ENCODE peak calls at places on chromosome 21, in seven cellular contexts. One of them, this sample, is unnamed.

GRCh38 chr21:42235593-42235992 is 16.7 kb downstream of the ABCG1 start:
- DNase-seq in GM23338: no peak
- DNase-seq in left lung: no peak
- DNase-seq in ELR: no peak
- DNase-seq in NCI-H1417: no peak
- DNase-seq in AG04450: no peak
- DNase-seq in stimulated activated CD8-positive, alpha-beta memory T cell treated with anti-CD3 and anti-CD28 coated beads, Interleukin-15, amount 100 ng/mL, for 1 hour: no peak
- DNase-seq in this sample: no peak

GRCh38 chr21:43289442-43289841 is 120.6 kb downstream of the CRYAA start:
- DNase-seq in GM23338: no peak
- DNase-seq in NCI-H1417: no peak
- DNase-seq in left lung: no peak
- DNase-seq in AG04450: no peak
- DNase-seq in ELR: no peak
- DNase-seq in stimulated activated CD8-positive, alpha-beta memory T cell treated with anti-CD3 and anti-CD28 coated beads, Interleukin-15, amount 100 ng/mL, for 1 hour: no peak
- DNase-seq in this sample: no peak

GRCh38 chr21:42384999-42385398 is 10.9 kb downstream of the TMPRSS3 start:
- DNase-seq in stimulated activated CD8-positive, alpha-beta memory T cell treated with anti-CD3 and anti-CD28 coated beads, Interleukin-15, amount 100 ng/mL, for 1 hour: no peak
- DNase-seq in GM23338: no peak
- DNase-seq in NCI-H1417: no peak
- DNase-seq in left lung: peak
- DNase-seq in ELR: no peak
- DNase-seq in AG04450: no peak
- DNase-seq in this sample: no peak

GRCh38 chr21:15552914-15553491 is 176.8 kb upstream of the USP25 start:
- DNase-seq in AG04450: no peak
- DNase-seq in ELR: peak
- DNase-seq in NCI-H1417: no peak
- DNase-seq in left lung: no peak
- DNase-seq in GM23338: peak
- DNase-seq in stimulated activated CD8-positive, alpha-beta memory T cell treated with anti-CD3 and anti-CD28 coated beads, Interleukin-15, amount 100 ng/mL, for 1 hour: no peak
- DNase-seq in this sample: no peak

GRCh38 chr21:34944015-34944755 is 104.9 kb downstream of the RUNX1 start:
- DNase-seq in stimulated activated CD8-positive, alpha-beta memory T cell treated with anti-CD3 and anti-CD28 coated beads, Interleukin-15, amount 100 ng/mL, for 1 hour: no peak
- DNase-seq in AG04450: no peak
- DNase-seq in ELR: no peak
- DNase-seq in NCI-H1417: no peak
- DNase-seq in left lung: no peak
- DNase-seq in GM23338: no peak
- DNase-seq in this sample: no peak

GRCh38 chr21:45381865-45382697 is 22.9 kb upstream of the COL18A1 start:
- DNase-seq in stimulated activated CD8-positive, alpha-beta memory T cell treated with anti-CD3 and anti-CD28 coated beads, Interleukin-15, amount 100 ng/mL, for 1 hour: no peak
- DNase-seq in ELR: no peak
- DNase-seq in GM23338: no peak
- DNase-seq in NCI-H1417: no peak
- DNase-seq in AG04450: no peak
- DNase-seq in left lung: peak
- DNase-seq in this sample: no peak

GRCh38 chr21:16908087-16908486 is 604.8 kb upstream of the CXADR start:
- DNase-seq in AG04450: no peak
- DNase-seq in NCI-H1417: peak
- DNase-seq in GM23338: no peak
- DNase-seq in ELR: peak
- DNase-seq in stimulated activated CD8-positive, alpha-beta memory T cell treated with anti-CD3 and anti-CD28 coated beads, Interleukin-15, amount 100 ng/mL, for 1 hour: no peak
- DNase-seq in left lung: no peak
- DNase-seq in this sample: no peak

GRCh38 chr21:41319273-41319672 is 2.7 kb downstream of the FAM3B start:
- DNase-seq in left lung: no peak
- DNase-seq in stimulated activated CD8-positive, alpha-beta memory T cell treated with anti-CD3 and anti-CD28 coated beads, Interleukin-15, amount 100 ng/mL, for 1 hour: no peak
- DNase-seq in NCI-H1417: no peak
- DNase-seq in ELR: no peak
- DNase-seq in AG04450: no peak
- DNase-seq in GM23338: no peak
- DNase-seq in this sample: no peak

GRCh38 chr21:45865106-45865835 is 116.3 kb upstream of the COL6A1 start:
- DNase-seq in NCI-H1417: no peak
- DNase-seq in ELR: peak
- DNase-seq in stimulated activated CD8-positive, alpha-beta memory T cell treated with anti-CD3 and anti-CD28 coated beads, Interleukin-15, amount 100 ng/mL, for 1 hour: no peak
- DNase-seq in GM23338: no peak
- DNase-seq in AG04450: peak
- DNase-seq in left lung: no peak
- DNase-seq in this sample: no peak

GRCh38 chr21:38913120-38913975 is 107.6 kb downstream of the ETS2 start:
- DNase-seq in AG04450: peak
- DNase-seq in ELR: peak
- DNase-seq in left lung: peak
- DNase-seq in stimulated activated CD8-positive, alpha-beta memory T cell treated with anti-CD3 and anti-CD28 coated beads, Interleukin-15, amount 100 ng/mL, for 1 hour: no peak
- DNase-seq in GM23338: peak
- DNase-seq in NCI-H1417: peak
- DNase-seq in this sample: no peak

GRCh38 chr21:42414928-42415769 is 11.4 kb downstream of the UBASH3A start:
- DNase-seq in stimulated activated CD8-positive, alpha-beta memory T cell treated with anti-CD3 and anti-CD28 coated beads, Interleukin-15, amount 100 ng/mL, for 1 hour: peak
- DNase-seq in GM23338: no peak
- DNase-seq in left lung: no peak
- DNase-seq in AG04450: no peak
- DNase-seq in ELR: peak
- DNase-seq in NCI-H1417: no peak
- DNase-seq in this sample: peak

GRCh38 chr21:18155508-18156193 is 89.0 kb upstream of the CHODL start:
- DNase-seq in AG04450: no peak
- DNase-seq in GM23338: peak
- DNase-seq in ELR: no peak
- DNase-seq in stimulated activated CD8-positive, alpha-beta memory T cell treated with anti-CD3 and anti-CD28 coated beads, Interleukin-15, amount 100 ng/mL, for 1 hour: no peak
- DNase-seq in NCI-H1417: no peak
- DNase-seq in left lung: no peak
- DNase-seq in this sample: no peak

GRCh38 chr21:31429500-31429899 is 85.4 kb upstream of the TIAM1 start:
- DNase-seq in ELR: no peak
- DNase-seq in GM23338: no peak
- DNase-seq in left lung: no peak
- DNase-seq in stimulated activated CD8-positive, alpha-beta memory T cell treated with anti-CD3 and anti-CD28 coated beads, Interleukin-15, amount 100 ng/mL, for 1 hour: no peak
- DNase-seq in NCI-H1417: no peak
- DNase-seq in AG04450: no peak
- DNase-seq in this sample: no peak

GRCh38 chr21:41865002-41865777 is 14.0 kb downstream of the PRDM15 start:
- DNase-seq in AG04450: no peak
- DNase-seq in NCI-H1417: no peak
- DNase-seq in stimulated activated CD8-positive, alpha-beta memory T cell treated with anti-CD3 and anti-CD28 coated beads, Interleukin-15, amount 100 ng/mL, for 1 hour: no peak
- DNase-seq in GM23338: peak
- DNase-seq in ELR: no peak
- DNase-seq in left lung: no peak
- DNase-seq in this sample: no peak

GRCh38 chr21:38503588-38503987 is 5.3 kb upstream of the ERG start:
- DNase-seq in left lung: no peak
- DNase-seq in GM23338: no peak
- DNase-seq in NCI-H1417: no peak
- DNase-seq in stimulated activated CD8-positive, alpha-beta memory T cell treated with anti-CD3 and anti-CD28 coated beads, Interleukin-15, amount 100 ng/mL, for 1 hour: no peak
- DNase-seq in AG04450: no peak
- DNase-seq in ELR: peak
- DNase-seq in this sample: no peak

GRCh38 chr21:42061195-42061865 is 9.8 kb upstream of the UMODL1 start:
- DNase-seq in stimulated activated CD8-positive, alpha-beta memory T cell treated with anti-CD3 and anti-CD28 coated beads, Interleukin-15, amount 100 ng/mL, for 1 hour: no peak
- DNase-seq in left lung: peak
- DNase-seq in GM23338: no peak
- DNase-seq in ELR: no peak
- DNase-seq in NCI-H1417: no peak
- DNase-seq in AG04450: no peak
- DNase-seq in this sample: no peak

GRCh38 chr21:24852610-24853195 is 754.6 kb downstream of the MRPL39 start:
- DNase-seq in ELR: peak
- DNase-seq in left lung: no peak
- DNase-seq in GM23338: no peak
- DNase-seq in NCI-H1417: no peak
- DNase-seq in stimulated activated CD8-positive, alpha-beta memory T cell treated with anti-CD3 and anti-CD28 coated beads, Interleukin-15, amount 100 ng/mL, for 1 hour: no peak
- DNase-seq in AG04450: no peak
- DNase-seq in this sample: no peak

GRCh38 chr21:37550618-37551405 is 184.2 kb downstream of the DYRK1A start:
- DNase-seq in ELR: no peak
- DNase-seq in AG04450: no peak
- DNase-seq in NCI-H1417: no peak
- DNase-seq in stimulated activated CD8-positive, alpha-beta memory T cell treated with anti-CD3 and anti-CD28 coated beads, Interleukin-15, amount 100 ng/mL, for 1 hour: no peak
- DNase-seq in left lung: no peak
- DNase-seq in GM23338: no peak
- DNase-seq in this sample: no peak

GRCh38 chr21:27649323-27649722 is 682.4 kb upstream of the ADAMTS5 start:
- DNase-seq in stimulated activated CD8-positive, alpha-beta memory T cell treated with anti-CD3 and anti-CD28 coated beads, Interleukin-15, amount 100 ng/mL, for 1 hour: no peak
- DNase-seq in left lung: no peak
- DNase-seq in AG04450: peak
- DNase-seq in ELR: peak
- DNase-seq in NCI-H1417: no peak
- DNase-seq in GM23338: no peak
- DNase-seq in this sample: no peak

GRCh38 chr21:38811257-38811656 is 5.5 kb downstream of the ETS2 start:
- DNase-seq in stimulated activated CD8-positive, alpha-beta memory T cell treated with anti-CD3 and anti-CD28 coated beads, Interleukin-15, amount 100 ng/mL, for 1 hour: no peak
- DNase-seq in GM23338: peak
- DNase-seq in ELR: peak
- DNase-seq in NCI-H1417: no peak
- DNase-seq in AG04450: peak
- DNase-seq in left lung: no peak
- DNase-seq in this sample: no peak

GRCh38 chr21:22791986-22792560 is 1793.9 kb downstream of the NCAM2 start:
- DNase-seq in NCI-H1417: peak
- DNase-seq in AG04450: peak
- DNase-seq in GM23338: peak
- DNase-seq in stimulated activated CD8-positive, alpha-beta memory T cell treated with anti-CD3 and anti-CD28 coated beads, Interleukin-15, amount 100 ng/mL, for 1 hour: no peak
- DNase-seq in left lung: no peak
- DNase-seq in ELR: peak
- DNase-seq in this sample: no peak

GRCh38 chr21:26003428-26003827 is 167.1 kb downstream of the APP start:
- DNase-seq in GM23338: no peak
- DNase-seq in left lung: no peak
- DNase-seq in ELR: no peak
- DNase-seq in NCI-H1417: no peak
- DNase-seq in stimulated activated CD8-positive, alpha-beta memory T cell treated with anti-CD3 and anti-CD28 coated beads, Interleukin-15, amount 100 ng/mL, for 1 hour: no peak
- DNase-seq in AG04450: no peak
- DNase-seq in this sample: no peak

GRCh38 chr21:45361033-45361997 is 43.6 kb upstream of the COL18A1 start:
- DNase-seq in stimulated activated CD8-positive, alpha-beta memory T cell treated with anti-CD3 and anti-CD28 coated beads, Interleukin-15, amount 100 ng/mL, for 1 hour: no peak
- DNase-seq in AG04450: no peak
- DNase-seq in GM23338: peak
- DNase-seq in ELR: no peak
- DNase-seq in left lung: peak
- DNase-seq in NCI-H1417: no peak
- DNase-seq in this sample: no peak

GRCh38 chr21:15250384-15250783 is 185.6 kb upstream of the NRIP1 start:
- DNase-seq in AG04450: peak
- DNase-seq in ELR: peak
- DNase-seq in NCI-H1417: no peak
- DNase-seq in stimulated activated CD8-positive, alpha-beta memory T cell treated with anti-CD3 and anti-CD28 coated beads, Interleukin-15, amount 100 ng/mL, for 1 hour: no peak
- DNase-seq in GM23338: no peak
- DNase-seq in left lung: no peak
- DNase-seq in this sample: no peak

GRCh38 chr21:43890042-43890441 is 25.0 kb downstream of the AGPAT3 start:
- DNase-seq in AG04450: no peak
- DNase-seq in GM23338: peak
- DNase-seq in left lung: no peak
- DNase-seq in ELR: no peak
- DNase-seq in NCI-H1417: no peak
- DNase-seq in stimulated activated CD8-positive, alpha-beta memory T cell treated with anti-CD3 and anti-CD28 coated beads, Interleukin-15, amount 100 ng/mL, for 1 hour: no peak
- DNase-seq in this sample: no peak

GRCh38 chr21:26557106-26557505 is 16.0 kb downstream of the CYYR1 start:
- DNase-seq in stimulated activated CD8-positive, alpha-beta memory T cell treated with anti-CD3 and anti-CD28 coated beads, Interleukin-15, amount 100 ng/mL, for 1 hour: no peak
- DNase-seq in AG04450: no peak
- DNase-seq in NCI-H1417: no peak
- DNase-seq in GM23338: no peak
- DNase-seq in left lung: no peak
- DNase-seq in ELR: no peak
- DNase-seq in this sample: no peak

GRCh38 chr21:42645211-42646075 is 8.0 kb upstream of the PDE9A start:
- DNase-seq in AG04450: no peak
- DNase-seq in left lung: peak
- DNase-seq in GM23338: no peak
- DNase-seq in NCI-H1417: no peak
- DNase-seq in stimulated activated CD8-positive, alpha-beta memory T cell treated with anti-CD3 and anti-CD28 coated beads, Interleukin-15, amount 100 ng/mL, for 1 hour: no peak
- DNase-seq in ELR: no peak
- DNase-seq in this sample: no peak

GRCh38 chr21:29305068-29305467 is 6.3 kb downstream of the BACH1 start:
- DNase-seq in left lung: no peak
- DNase-seq in stimulated activated CD8-positive, alpha-beta memory T cell treated with anti-CD3 and anti-CD28 coated beads, Interleukin-15, amount 100 ng/mL, for 1 hour: no peak
- DNase-seq in ELR: no peak
- DNase-seq in NCI-H1417: no peak
- DNase-seq in GM23338: no peak
- DNase-seq in AG04450: no peak
- DNase-seq in this sample: no peak

GRCh38 chr21:23968722-23969647 is 1638.3 kb downstream of the MRPL39 start:
- DNase-seq in NCI-H1417: peak
- DNase-seq in left lung: no peak
- DNase-seq in AG04450: peak
- DNase-seq in ELR: peak
- DNase-seq in stimulated activated CD8-positive, alpha-beta memory T cell treated with anti-CD3 and anti-CD28 coated beads, Interleukin-15, amount 100 ng/mL, for 1 hour: peak
- DNase-seq in GM23338: peak
- DNase-seq in this sample: peak

GRCh38 chr21:46113497-46114176 is 15.7 kb downstream of the COL6A2 start:
- DNase-seq in AG04450: no peak
- DNase-seq in GM23338: no peak
- DNase-seq in NCI-H1417: no peak
- DNase-seq in stimulated activated CD8-positive, alpha-beta memory T cell treated with anti-CD3 and anti-CD28 coated beads, Interleukin-15, amount 100 ng/mL, for 1 hour: no peak
- DNase-seq in left lung: peak
- DNase-seq in ELR: no peak
- DNase-seq in this sample: no peak

GRCh38 chr21:31236528-31236927 is 107.5 kb downstream of the TIAM1 start:
- DNase-seq in NCI-H1417: no peak
- DNase-seq in stimulated activated CD8-positive, alpha-beta memory T cell treated with anti-CD3 and anti-CD28 coated beads, Interleukin-15, amount 100 ng/mL, for 1 hour: no peak
- DNase-seq in AG04450: no peak
- DNase-seq in left lung: no peak
- DNase-seq in GM23338: no peak
- DNase-seq in ELR: peak
- DNase-seq in this sample: no peak

GRCh38 chr21:17921579-17922530 is 102.7 kb upstream of the C21orf91 start:
- DNase-seq in NCI-H1417: no peak
- DNase-seq in ELR: peak
- DNase-seq in left lung: no peak
- DNase-seq in AG04450: peak
- DNase-seq in GM23338: no peak
- DNase-seq in stimulated activated CD8-positive, alpha-beta memory T cell treated with anti-CD3 and anti-CD28 coated beads, Interleukin-15, amount 100 ng/mL, for 1 hour: no peak
- DNase-seq in this sample: no peak

GRCh38 chr21:15679630-15680029 is 50.2 kb upstream of the USP25 start:
- DNase-seq in NCI-H1417: no peak
- DNase-seq in stimulated activated CD8-positive, alpha-beta memory T cell treated with anti-CD3 and anti-CD28 coated beads, Interleukin-15, amount 100 ng/mL, for 1 hour: no peak
- DNase-seq in GM23338: peak
- DNase-seq in left lung: no peak
- DNase-seq in ELR: no peak
- DNase-seq in AG04450: no peak
- DNase-seq in this sample: no peak

GRCh38 chr21:46345861-46346260 is 21.9 kb downstream of the PCNT start:
- DNase-seq in ELR: no peak
- DNase-seq in left lung: no peak
- DNase-seq in NCI-H1417: no peak
- DNase-seq in GM23338: no peak
- DNase-seq in stimulated activated CD8-positive, alpha-beta memory T cell treated with anti-CD3 and anti-CD28 coated beads, Interleukin-15, amount 100 ng/mL, for 1 hour: no peak
- DNase-seq in AG04450: no peak
- DNase-seq in this sample: no peak

GRCh38 chr21:45549670-45550463 is 7.6 kb upstream of the SLC19A1 start:
- DNase-seq in NCI-H1417: no peak
- DNase-seq in AG04450: no peak
- DNase-seq in GM23338: no peak
- DNase-seq in left lung: peak
- DNase-seq in stimulated activated CD8-positive, alpha-beta memory T cell treated with anti-CD3 and anti-CD28 coated beads, Interleukin-15, amount 100 ng/mL, for 1 hour: no peak
- DNase-seq in ELR: no peak
- DNase-seq in this sample: no peak

GRCh38 chr21:15722591-15723324 is 7.0 kb upstream of the USP25 start:
- DNase-seq in ELR: no peak
- DNase-seq in GM23338: peak
- DNase-seq in NCI-H1417: no peak
- DNase-seq in left lung: no peak
- DNase-seq in stimulated activated CD8-positive, alpha-beta memory T cell treated with anti-CD3 and anti-CD28 coated beads, Interleukin-15, amount 100 ng/mL, for 1 hour: no peak
- DNase-seq in AG04450: no peak
- DNase-seq in this sample: no peak